ENCODE peak calls at places on chromosomes 3 and 15, in nine cellular contexts. One of them, this sample, is unnamed. For H3K4me1, the result is how much of the 10 kb centered on the place peaks cover.

GRCh38 chr3:197463279-197463678 is 92.5 kb downstream of the BDH1 start:
- DNase-seq in left ventricle myocardium inferior: no peak
- DNase-seq in OCI-LY7: no peak
- DNase-seq in cardiac muscle cell: no peak
- DNase-seq in hepatocyte: no peak
- DNase-seq in mammary epithelial cell: no peak
- DNase-seq in heart left ventricle: no peak
- DNase-seq in SJSA1: peak
- DNase-seq in Peyer's patch: no peak
- DNase-seq in this sample: no peak

GRCh38 chr15:36221992-36222391 is 357.4 kb upstream of the CDIN1 start:
- DNase-seq in left ventricle myocardium inferior: no peak
- DNase-seq in OCI-LY7: peak
- DNase-seq in cardiac muscle cell: no peak
- DNase-seq in hepatocyte: no peak
- DNase-seq in mammary epithelial cell: no peak
- DNase-seq in heart left ventricle: no peak
- DNase-seq in SJSA1: no peak
- DNase-seq in Peyer's patch: no peak
- DNase-seq in this sample: no peak

GRCh38 chr15:38768970-38769369 is 204.4 kb upstream of the RASGRP1 start:
- DNase-seq in left ventricle myocardium inferior: no peak
- DNase-seq in OCI-LY7: no peak
- DNase-seq in cardiac muscle cell: peak
- DNase-seq in hepatocyte: peak
- DNase-seq in mammary epithelial cell: no peak
- DNase-seq in heart left ventricle: no peak
- DNase-seq in SJSA1: peak
- DNase-seq in Peyer's patch: no peak
- DNase-seq in this sample: no peak

GRCh38 chr15:60729850-60730458 is 251.0 kb upstream of the ICE2 start:
- DNase-seq in left ventricle myocardium inferior: no peak
- DNase-seq in OCI-LY7: no peak
- DNase-seq in cardiac muscle cell: no peak
- DNase-seq in hepatocyte: no peak
- DNase-seq in mammary epithelial cell: no peak
- DNase-seq in heart left ventricle: no peak
- DNase-seq in SJSA1: no peak
- DNase-seq in Peyer's patch: no peak
- DNase-seq in this sample: no peak

GRCh38 chr3:15955968-15956367 is 158.2 kb upstream of the ANKRD28 start:
- DNase-seq in left ventricle myocardium inferior: no peak
- DNase-seq in OCI-LY7: no peak
- DNase-seq in cardiac muscle cell: no peak
- DNase-seq in hepatocyte: no peak
- DNase-seq in mammary epithelial cell: no peak
- DNase-seq in heart left ventricle: no peak
- DNase-seq in SJSA1: no peak
- DNase-seq in Peyer's patch: no peak
- DNase-seq in this sample: no peak

GRCh38 chr3:162142511-162142910 is 645.9 kb downstream of the OTOL1 start:
- DNase-seq in left ventricle myocardium inferior: no peak
- DNase-seq in OCI-LY7: no peak
- DNase-seq in cardiac muscle cell: no peak
- DNase-seq in hepatocyte: no peak
- DNase-seq in mammary epithelial cell: peak
- DNase-seq in heart left ventricle: no peak
- DNase-seq in SJSA1: peak
- DNase-seq in Peyer's patch: no peak
- DNase-seq in this sample: no peak

GRCh38 chr3:63954182-63954581 is 42.0 kb upstream of the SCAANT1 start:
- DNase-seq in left ventricle myocardium inferior: no peak
- DNase-seq in OCI-LY7: no peak
- DNase-seq in cardiac muscle cell: no peak
- DNase-seq in hepatocyte: no peak
- DNase-seq in mammary epithelial cell: peak
- DNase-seq in heart left ventricle: no peak
- DNase-seq in SJSA1: no peak
- DNase-seq in Peyer's patch: no peak
- DNase-seq in this sample: no peak

GRCh38 chr3:28575100-28575747 is 226.6 kb upstream of the AZI2 start:
- DNase-seq in left ventricle myocardium inferior: peak
- DNase-seq in OCI-LY7: no peak
- DNase-seq in cardiac muscle cell: peak
- DNase-seq in hepatocyte: peak
- DNase-seq in mammary epithelial cell: no peak
- DNase-seq in heart left ventricle: peak
- DNase-seq in SJSA1: peak
- DNase-seq in Peyer's patch: no peak
- DNase-seq in this sample: no peak

GRCh38 chr3:69329897-69330296 is 56.0 kb downstream of the FRMD4B start:
- DNase-seq in left ventricle myocardium inferior: no peak
- DNase-seq in OCI-LY7: no peak
- DNase-seq in cardiac muscle cell: no peak
- DNase-seq in hepatocyte: no peak
- DNase-seq in mammary epithelial cell: no peak
- DNase-seq in heart left ventricle: no peak
- DNase-seq in SJSA1: no peak
- DNase-seq in Peyer's patch: no peak
- DNase-seq in this sample: no peak

GRCh38 chr3:10957976-10958749 is 34.4 kb upstream of the SLC6A1 start:
- DNase-seq in left ventricle myocardium inferior: peak
- DNase-seq in OCI-LY7: no peak
- DNase-seq in cardiac muscle cell: peak
- DNase-seq in hepatocyte: no peak
- DNase-seq in mammary epithelial cell: no peak
- DNase-seq in heart left ventricle: peak
- DNase-seq in SJSA1: no peak
- DNase-seq in Peyer's patch: peak
- DNase-seq in this sample: no peak

GRCh38 chr3:55245391-55245790 is 241.7 kb downstream of the WNT5A start:
- DNase-seq in left ventricle myocardium inferior: no peak
- DNase-seq in OCI-LY7: no peak
- DNase-seq in cardiac muscle cell: no peak
- DNase-seq in hepatocyte: no peak
- DNase-seq in mammary epithelial cell: no peak
- DNase-seq in heart left ventricle: no peak
- DNase-seq in SJSA1: no peak
- DNase-seq in Peyer's patch: no peak
- DNase-seq in this sample: no peak

GRCh38 chr3:13595485-13595884 is 46.6 kb downstream of the FBLN2 start:
- DNase-seq in left ventricle myocardium inferior: no peak
- DNase-seq in OCI-LY7: no peak
- DNase-seq in cardiac muscle cell: no peak
- DNase-seq in hepatocyte: no peak
- DNase-seq in mammary epithelial cell: no peak
- DNase-seq in heart left ventricle: no peak
- DNase-seq in SJSA1: no peak
- DNase-seq in Peyer's patch: no peak
- DNase-seq in this sample: no peak

GRCh38 chr15:60548101-60548500 is 69.2 kb upstream of the ICE2 start:
- DNase-seq in left ventricle myocardium inferior: no peak
- DNase-seq in OCI-LY7: no peak
- DNase-seq in cardiac muscle cell: no peak
- DNase-seq in hepatocyte: no peak
- DNase-seq in mammary epithelial cell: no peak
- DNase-seq in heart left ventricle: no peak
- DNase-seq in SJSA1: no peak
- DNase-seq in Peyer's patch: no peak
- DNase-seq in this sample: peak

GRCh38 chr3:134542287-134542686 is 56.4 kb downstream of the CEP63 start:
- DNase-seq in left ventricle myocardium inferior: no peak
- DNase-seq in OCI-LY7: no peak
- DNase-seq in cardiac muscle cell: peak
- DNase-seq in hepatocyte: no peak
- DNase-seq in mammary epithelial cell: no peak
- DNase-seq in heart left ventricle: no peak
- DNase-seq in SJSA1: no peak
- DNase-seq in Peyer's patch: no peak
- DNase-seq in this sample: no peak

GRCh38 chr3:36124118-36124796 is 256.0 kb upstream of the STAC start:
- DNase-seq in left ventricle myocardium inferior: no peak
- DNase-seq in OCI-LY7: no peak
- DNase-seq in cardiac muscle cell: peak
- DNase-seq in hepatocyte: peak
- DNase-seq in mammary epithelial cell: peak
- DNase-seq in heart left ventricle: no peak
- DNase-seq in SJSA1: peak
- DNase-seq in Peyer's patch: no peak
- DNase-seq in this sample: no peak

GRCh38 chr15:83446904-83447708 is at the start of gene SH3GL3:
- DNase-seq in left ventricle myocardium inferior: peak
- DNase-seq in OCI-LY7: no peak
- DNase-seq in cardiac muscle cell: peak
- DNase-seq in hepatocyte: peak
- DNase-seq in mammary epithelial cell: peak
- DNase-seq in heart left ventricle: peak
- DNase-seq in SJSA1: peak
- DNase-seq in Peyer's patch: peak
- DNase-seq in this sample: no peak

GRCh38 chr3:65398953-65399352 is 639.8 kb downstream of the MAGI1 start:
- DNase-seq in left ventricle myocardium inferior: no peak
- DNase-seq in OCI-LY7: no peak
- DNase-seq in cardiac muscle cell: no peak
- DNase-seq in hepatocyte: no peak
- DNase-seq in mammary epithelial cell: peak
- DNase-seq in heart left ventricle: no peak
- DNase-seq in SJSA1: peak
- DNase-seq in Peyer's patch: no peak
- DNase-seq in this sample: no peak

GRCh38 chr15:84761534-84762190 is 13.3 kb downstream of the ZNF592 start:
- DNase-seq in left ventricle myocardium inferior: no peak
- DNase-seq in OCI-LY7: peak
- DNase-seq in cardiac muscle cell: no peak
- DNase-seq in hepatocyte: no peak
- DNase-seq in mammary epithelial cell: no peak
- DNase-seq in heart left ventricle: no peak
- DNase-seq in SJSA1: no peak
- DNase-seq in Peyer's patch: no peak
- DNase-seq in this sample: peak

GRCh38 chr15:77186518-77187095 is 115.7 kb upstream of the TSPAN3 start:
- DNase-seq in left ventricle myocardium inferior: no peak
- DNase-seq in OCI-LY7: peak
- DNase-seq in cardiac muscle cell: peak
- DNase-seq in hepatocyte: peak
- DNase-seq in mammary epithelial cell: no peak
- DNase-seq in heart left ventricle: no peak
- DNase-seq in SJSA1: no peak
- DNase-seq in Peyer's patch: no peak
- DNase-seq in this sample: no peak

GRCh38 chr3:152054315-152054714 is 180.9 kb downstream of the SUCNR1 start:
- DNase-seq in left ventricle myocardium inferior: no peak
- DNase-seq in OCI-LY7: no peak
- DNase-seq in cardiac muscle cell: no peak
- DNase-seq in hepatocyte: no peak
- DNase-seq in mammary epithelial cell: no peak
- DNase-seq in heart left ventricle: no peak
- DNase-seq in SJSA1: no peak
- DNase-seq in Peyer's patch: no peak
- DNase-seq in this sample: no peak

GRCh38 chr3:195699148-195699771 is 21.5 kb upstream of the MUC20 start:
- DNase-seq in left ventricle myocardium inferior: no peak
- DNase-seq in OCI-LY7: no peak
- DNase-seq in cardiac muscle cell: no peak
- DNase-seq in hepatocyte: no peak
- DNase-seq in mammary epithelial cell: no peak
- DNase-seq in heart left ventricle: no peak
- DNase-seq in SJSA1: no peak
- DNase-seq in Peyer's patch: no peak
- DNase-seq in this sample: no peak

GRCh38 chr3:5013021-5013906 is 34.0 kb downstream of the BHLHE40 start:
- DNase-seq in left ventricle myocardium inferior: no peak
- DNase-seq in OCI-LY7: no peak
- DNase-seq in cardiac muscle cell: no peak
- DNase-seq in hepatocyte: peak
- DNase-seq in mammary epithelial cell: peak
- DNase-seq in heart left ventricle: peak
- DNase-seq in SJSA1: peak
- DNase-seq in Peyer's patch: peak
- DNase-seq in this sample: no peak

DNA sequence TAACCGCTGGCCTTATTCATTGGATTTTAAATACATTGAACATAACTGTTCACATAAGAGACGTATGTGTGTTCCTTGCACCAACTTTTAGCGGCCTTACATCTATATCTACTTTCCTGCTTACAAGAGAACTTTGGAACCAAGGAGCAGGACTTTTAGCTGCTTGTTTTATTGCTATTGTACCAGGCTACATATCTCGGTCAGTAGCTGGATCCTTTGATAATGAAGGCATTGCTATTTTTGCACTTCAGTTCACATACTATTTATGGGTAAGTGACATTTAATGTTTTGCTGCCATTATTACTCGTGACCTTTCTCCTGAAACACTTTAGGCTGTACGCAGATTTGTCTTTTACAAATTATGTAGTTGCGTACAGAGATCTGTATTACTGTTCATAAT is 47.1 kb downstream of the STT3B start:
- DNase-seq in left ventricle myocardium inferior: no peak
- DNase-seq in OCI-LY7: no peak
- DNase-seq in cardiac muscle cell: peak
- DNase-seq in hepatocyte: peak
- DNase-seq in mammary epithelial cell: no peak
- DNase-seq in heart left ventricle: no peak
- DNase-seq in SJSA1: no peak
- DNase-seq in Peyer's patch: no peak
- DNase-seq in this sample: no peak
- H3K27ac ChIP-seq in left ventricle myocardium inferior: peak
- H3K27ac ChIP-seq in OCI-LY7: no peak
- H3K27ac ChIP-seq in cardiac muscle cell: peak
- H3K27ac ChIP-seq in hepatocyte: no peak
- H3K27ac ChIP-seq in mammary epithelial cell: no peak
- H3K27ac ChIP-seq in heart left ventricle: peak
- H3K27ac ChIP-seq in SJSA1: no peak
- H3K27ac ChIP-seq in Peyer's patch: no peak
- H3K27ac ChIP-seq in this sample: no peak

GRCh38 chr15:29530966-29531365 is 261.3 kb upstream of the NSMCE3 start:
- DNase-seq in left ventricle myocardium inferior: no peak
- DNase-seq in OCI-LY7: no peak
- DNase-seq in cardiac muscle cell: no peak
- DNase-seq in hepatocyte: no peak
- DNase-seq in mammary epithelial cell: no peak
- DNase-seq in heart left ventricle: no peak
- DNase-seq in SJSA1: no peak
- DNase-seq in Peyer's patch: no peak
- DNase-seq in this sample: no peak
- H3K4me1 ChIP-seq in left ventricle myocardium inferior: under half
- H3K4me1 ChIP-seq in OCI-LY7: under half
- H3K4me1 ChIP-seq in cardiac muscle cell: under half
- H3K4me1 ChIP-seq in hepatocyte: under half
- H3K4me1 ChIP-seq in mammary epithelial cell: under half
- H3K4me1 ChIP-seq in heart left ventricle: under half
- H3K4me1 ChIP-seq in SJSA1: under half
- H3K4me1 ChIP-seq in Peyer's patch: under half
- H3K4me1 ChIP-seq in this sample: under half

GRCh38 chr15:101841656-101842055 is 29.7 kb downstream of the OR4F15 start:
- DNase-seq in left ventricle myocardium inferior: no peak
- DNase-seq in OCI-LY7: no peak
- DNase-seq in cardiac muscle cell: no peak
- DNase-seq in hepatocyte: no peak
- DNase-seq in mammary epithelial cell: no peak
- DNase-seq in heart left ventricle: no peak
- DNase-seq in SJSA1: no peak
- DNase-seq in Peyer's patch: no peak
- DNase-seq in this sample: no peak
- H3K4me3 ChIP-seq in left ventricle myocardium inferior: no peak
- H3K4me3 ChIP-seq in OCI-LY7: no peak
- H3K4me3 ChIP-seq in cardiac muscle cell: no peak
- H3K4me3 ChIP-seq in hepatocyte: no peak
- H3K4me3 ChIP-seq in mammary epithelial cell: no peak
- H3K4me3 ChIP-seq in heart left ventricle: no peak
- H3K4me3 ChIP-seq in SJSA1: no peak
- H3K4me3 ChIP-seq in Peyer's patch: no peak
- H3K4me3 ChIP-seq in this sample: no peak

GRCh38 chr3:172982731-172983364 is 158.2 kb downstream of the SPATA16 start:
- DNase-seq in left ventricle myocardium inferior: no peak
- DNase-seq in OCI-LY7: no peak
- DNase-seq in cardiac muscle cell: peak
- DNase-seq in hepatocyte: no peak
- DNase-seq in mammary epithelial cell: no peak
- DNase-seq in heart left ventricle: no peak
- DNase-seq in SJSA1: no peak
- DNase-seq in Peyer's patch: no peak
- DNase-seq in this sample: no peak
- H3K27ac ChIP-seq in left ventricle myocardium inferior: no peak
- H3K27ac ChIP-seq in OCI-LY7: no peak
- H3K27ac ChIP-seq in cardiac muscle cell: no peak
- H3K27ac ChIP-seq in hepatocyte: no peak
- H3K27ac ChIP-seq in mammary epithelial cell: no peak
- H3K27ac ChIP-seq in heart left ventricle: no peak
- H3K27ac ChIP-seq in SJSA1: no peak
- H3K27ac ChIP-seq in Peyer's patch: no peak
- H3K27ac ChIP-seq in this sample: no peak